ENCODE peak calls at places on chromosomes 11 and 22, in seven cellular contexts. One of them, this sample, is unnamed.

GRCh38 chr11:65899356-65900124 is 648 bp downstream of the FOSL1 start:
- DNase-seq in fibroblast of lung: peak; percentile 71
- DNase-seq in PC-9: peak; percentile 75
- DNase-seq in stomach: peak; percentile 67
- DNase-seq in Peyer's patch: peak; percentile 79
- DNase-seq in colonic mucosa: peak; percentile 57
- DNase-seq in esophagus muscularis mucosa: no peak
- DNase-seq in this sample: peak; percentile 72

GRCh38 chr11:128689586-128689945 is 4.3 kb upstream of the FLI1 start:
- DNase-seq in stomach: no peak
- DNase-seq in Peyer's patch: no peak
- DNase-seq in esophagus muscularis mucosa: no peak
- DNase-seq in PC-9: no peak
- DNase-seq in fibroblast of lung: no peak
- DNase-seq in colonic mucosa: no peak
- DNase-seq in this sample: no peak

GRCh38 chr11:32136654-32137053 is 45.8 kb downstream of the RCN1 start:
- DNase-seq in colonic mucosa: no peak
- DNase-seq in esophagus muscularis mucosa: no peak
- DNase-seq in Peyer's patch: no peak
- DNase-seq in fibroblast of lung: no peak
- DNase-seq in PC-9: no peak
- DNase-seq in stomach: no peak
- DNase-seq in this sample: no peak

GRCh38 chr11:81165164-81165563 is 1568.5 kb downstream of the FAM181B start:
- DNase-seq in Peyer's patch: no peak
- DNase-seq in fibroblast of lung: no peak
- DNase-seq in colonic mucosa: no peak
- DNase-seq in stomach: no peak
- DNase-seq in PC-9: no peak
- DNase-seq in esophagus muscularis mucosa: no peak
- DNase-seq in this sample: peak; percentile 6

GRCh38 chr11:121700968-121701367 is 248.2 kb upstream of the SORL1-AS1 start:
- DNase-seq in esophagus muscularis mucosa: peak; percentile 26
- DNase-seq in fibroblast of lung: no peak
- DNase-seq in PC-9: no peak
- DNase-seq in Peyer's patch: no peak
- DNase-seq in stomach: no peak
- DNase-seq in colonic mucosa: no peak
- DNase-seq in this sample: no peak

GRCh38 chr11:67024966-67025365 is 2.0 kb downstream of the SYT12 start:
- DNase-seq in Peyer's patch: no peak
- DNase-seq in fibroblast of lung: no peak
- DNase-seq in stomach: no peak
- DNase-seq in esophagus muscularis mucosa: no peak
- DNase-seq in colonic mucosa: no peak
- DNase-seq in PC-9: peak; percentile 50
- DNase-seq in this sample: peak; percentile 19

GRCh38 chr11:104594228-104594958 is 303.9 kb downstream of the CASP12 start:
- DNase-seq in colonic mucosa: no peak
- DNase-seq in Peyer's patch: no peak
- DNase-seq in fibroblast of lung: no peak
- DNase-seq in stomach: no peak
- DNase-seq in esophagus muscularis mucosa: no peak
- DNase-seq in PC-9: no peak
- DNase-seq in this sample: no peak

GRCh38 chr22:35894937-35895708 is 133.5 kb downstream of the RBFOX2 start:
- DNase-seq in Peyer's patch: no peak
- DNase-seq in colonic mucosa: peak; percentile 19
- DNase-seq in fibroblast of lung: peak; percentile 95
- DNase-seq in PC-9: peak; percentile 100
- DNase-seq in esophagus muscularis mucosa: no peak
- DNase-seq in stomach: no peak
- DNase-seq in this sample: peak; percentile 9

GRCh38 chr11:19076744-19077589 is 16.4 kb upstream of the MRGPRX2 start:
- DNase-seq in colonic mucosa: peak; percentile 73
- DNase-seq in PC-9: peak; percentile 80
- DNase-seq in esophagus muscularis mucosa: peak; percentile 92
- DNase-seq in stomach: peak; percentile 70
- DNase-seq in fibroblast of lung: peak; percentile 30
- DNase-seq in Peyer's patch: peak; percentile 69
- DNase-seq in this sample: peak; percentile 62

GRCh38 chr22:31723699-31724098 is 26.2 kb downstream of the PRR14L start:
- DNase-seq in stomach: no peak
- DNase-seq in Peyer's patch: no peak
- DNase-seq in esophagus muscularis mucosa: no peak
- DNase-seq in fibroblast of lung: no peak
- DNase-seq in PC-9: no peak
- DNase-seq in colonic mucosa: no peak
- DNase-seq in this sample: no peak

GRCh38 chr11:20161230-20161918 is 1.1 kb upstream of the DBX1 start:
- DNase-seq in PC-9: no peak
- DNase-seq in esophagus muscularis mucosa: no peak
- DNase-seq in stomach: no peak
- DNase-seq in Peyer's patch: no peak
- DNase-seq in fibroblast of lung: no peak
- DNase-seq in colonic mucosa: no peak
- DNase-seq in this sample: no peak

GRCh38 chr11:48081151-48082010 is 101.0 kb downstream of the PTPRJ start:
- DNase-seq in colonic mucosa: no peak
- DNase-seq in stomach: no peak
- DNase-seq in PC-9: no peak
- DNase-seq in Peyer's patch: no peak
- DNase-seq in esophagus muscularis mucosa: no peak
- DNase-seq in fibroblast of lung: peak; percentile 38
- DNase-seq in this sample: no peak

GRCh38 chr22:18066181-18066859 is 11.5 kb upstream of the PEX26 start:
- DNase-seq in stomach: no peak
- DNase-seq in PC-9: no peak
- DNase-seq in esophagus muscularis mucosa: no peak
- DNase-seq in Peyer's patch: no peak
- DNase-seq in fibroblast of lung: no peak
- DNase-seq in colonic mucosa: no peak
- DNase-seq in this sample: peak; percentile 78

GRCh38 chr11:119712459-119713360 is 16.3 kb downstream of the NECTIN1 start:
- DNase-seq in fibroblast of lung: no peak
- DNase-seq in PC-9: no peak
- DNase-seq in esophagus muscularis mucosa: no peak
- DNase-seq in colonic mucosa: no peak
- DNase-seq in Peyer's patch: no peak
- DNase-seq in stomach: no peak
- DNase-seq in this sample: no peak
- H3K4me1 ChIP-seq in fibroblast of lung: no peaks in the 10 kb centered on the region
- H3K4me1 ChIP-seq in PC-9: peaks cover 9% of the 10 kb centered on the region
- H3K4me1 ChIP-seq in esophagus muscularis mucosa: no peaks in the 10 kb centered on the region
- H3K4me1 ChIP-seq in colonic mucosa: peaks cover 3% of the 10 kb centered on the region
- H3K4me1 ChIP-seq in Peyer's patch: no peaks in the 10 kb centered on the region
- H3K4me1 ChIP-seq in stomach: peaks cover 16% of the 10 kb centered on the region
- H3K4me1 ChIP-seq in this sample: peaks cover 9% of the 10 kb centered on the region

DNA sequence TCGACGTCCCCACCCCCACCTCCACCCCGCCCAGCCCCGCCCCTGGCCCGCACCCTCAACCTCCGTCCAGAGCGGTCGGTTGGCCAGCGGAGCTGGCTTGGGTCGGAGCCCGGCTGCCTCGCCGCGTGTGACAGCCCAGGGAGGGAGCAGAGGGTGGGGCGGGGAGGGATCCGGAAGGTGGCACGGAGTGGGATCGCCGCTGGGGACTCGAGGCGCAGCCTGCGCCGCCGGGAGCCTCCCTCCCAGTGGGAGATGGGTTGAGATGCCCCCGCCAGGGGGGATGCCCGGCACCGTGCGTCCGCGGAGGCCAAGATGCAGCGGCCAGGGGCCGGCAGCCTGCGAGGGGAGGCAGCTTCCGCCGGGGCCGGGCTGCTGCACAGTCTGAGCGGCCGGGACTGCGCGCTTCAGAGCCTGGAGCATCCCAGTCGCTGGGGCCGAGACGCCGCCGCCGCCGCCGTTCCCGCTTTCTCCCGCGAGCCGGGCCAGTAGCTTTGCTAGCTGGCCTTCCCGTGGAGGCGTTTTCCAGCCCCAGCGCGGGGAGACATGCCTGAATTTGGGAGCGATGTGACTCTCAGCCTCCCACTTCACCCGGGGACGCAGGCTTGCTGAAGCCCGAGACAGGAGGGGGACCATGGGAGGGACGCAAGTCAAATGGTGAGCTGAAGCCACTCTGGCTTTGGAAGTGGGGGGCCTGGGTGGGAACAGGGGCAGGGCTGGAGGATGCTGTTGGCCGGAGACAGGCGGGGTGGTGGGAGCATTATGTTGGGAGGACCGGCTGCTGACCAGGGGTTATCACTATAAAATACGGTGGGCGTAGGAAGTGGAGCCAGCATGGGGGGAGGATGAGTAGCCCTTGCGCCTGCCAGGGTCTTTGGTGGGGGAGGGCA is 40.2 kb downstream of the DIXDC1 start:
- DNase-seq in esophagus muscularis mucosa: no peak
- DNase-seq in PC-9: no peak
- DNase-seq in Peyer's patch: peak; percentile 73
- DNase-seq in stomach: peak; percentile 68
- DNase-seq in colonic mucosa: peak; percentile 67
- DNase-seq in fibroblast of lung: no peak
- DNase-seq in this sample: peak; percentile 36
- H3K4me3 ChIP-seq in esophagus muscularis mucosa: peak overlapping the region; percentile 90
- H3K4me3 ChIP-seq in PC-9: peak overlapping the region; percentile 43
- H3K4me3 ChIP-seq in Peyer's patch: peak overlapping the region; percentile 50
- H3K4me3 ChIP-seq in stomach: peak overlapping the region; percentile 66
- H3K4me3 ChIP-seq in colonic mucosa: peak overlapping the region; percentile 46
- H3K4me3 ChIP-seq in fibroblast of lung: peak overlapping the region; percentile 74
- H3K4me3 ChIP-seq in this sample: peak overlapping the region; percentile 28

GRCh38 chr11:118885319-118885718 is 1.6 kb downstream of the CXCR5 start:
- DNase-seq in PC-9: no peak
- DNase-seq in Peyer's patch: no peak
- DNase-seq in colonic mucosa: no peak
- DNase-seq in esophagus muscularis mucosa: no peak
- DNase-seq in fibroblast of lung: no peak
- DNase-seq in stomach: no peak
- DNase-seq in this sample: no peak

GRCh38 chr11:118887219-118887618 is 3.5 kb downstream of the CXCR5 start:
- DNase-seq in colonic mucosa: no peak
- DNase-seq in fibroblast of lung: no peak
- DNase-seq in PC-9: no peak
- DNase-seq in stomach: no peak
- DNase-seq in esophagus muscularis mucosa: no peak
- DNase-seq in Peyer's patch: no peak
- DNase-seq in this sample: peak; percentile 31

GRCh38 chr11:118888398-118888797 is 4.7 kb downstream of the CXCR5 start:
- DNase-seq in stomach: no peak
- DNase-seq in esophagus muscularis mucosa: no peak
- DNase-seq in PC-9: peak; percentile 88
- DNase-seq in colonic mucosa: no peak
- DNase-seq in Peyer's patch: no peak
- DNase-seq in fibroblast of lung: no peak
- DNase-seq in this sample: no peak

GRCh38 chr11:118885831-118886571 is 2.3 kb downstream of the CXCR5 start:
- DNase-seq in fibroblast of lung: no peak
- DNase-seq in stomach: no peak
- DNase-seq in colonic mucosa: no peak
- DNase-seq in Peyer's patch: no peak
- DNase-seq in esophagus muscularis mucosa: no peak
- DNase-seq in PC-9: no peak
- DNase-seq in this sample: no peak

GRCh38 chr11:118886681-118887111 is 3.0 kb downstream of the CXCR5 start:
- DNase-seq in stomach: no peak
- DNase-seq in Peyer's patch: no peak
- DNase-seq in esophagus muscularis mucosa: no peak
- DNase-seq in colonic mucosa: no peak
- DNase-seq in PC-9: no peak
- DNase-seq in fibroblast of lung: no peak
- DNase-seq in this sample: no peak
- H3K36me3 ChIP-seq in stomach: no peaks in the 10 kb centered on the region
- H3K36me3 ChIP-seq in Peyer's patch: no peaks in the 10 kb centered on the region
- H3K36me3 ChIP-seq in esophagus muscularis mucosa: no peaks in the 10 kb centered on the region
- H3K36me3 ChIP-seq in colonic mucosa: no peaks in the 10 kb centered on the region
- H3K36me3 ChIP-seq in PC-9: no peaks in the 10 kb centered on the region
- H3K36me3 ChIP-seq in fibroblast of lung: no peaks in the 10 kb centered on the region
- H3K36me3 ChIP-seq in this sample: no peaks in the 10 kb centered on the region

GRCh38 chr11:113106507-113106906 is 145.3 kb downstream of the NCAM1 start:
- DNase-seq in colonic mucosa: no peak
- DNase-seq in PC-9: no peak
- DNase-seq in fibroblast of lung: peak; percentile 11
- DNase-seq in Peyer's patch: no peak
- DNase-seq in esophagus muscularis mucosa: no peak
- DNase-seq in stomach: no peak
- DNase-seq in this sample: no peak
- H3K4me1 ChIP-seq in colonic mucosa: no peaks in the 10 kb centered on the region
- H3K4me1 ChIP-seq in PC-9: no peaks in the 10 kb centered on the region
- H3K4me1 ChIP-seq in fibroblast of lung: no peaks in the 10 kb centered on the region
- H3K4me1 ChIP-seq in Peyer's patch: no peaks in the 10 kb centered on the region
- H3K4me1 ChIP-seq in esophagus muscularis mucosa: peaks cover 55% of the 10 kb centered on the region
- H3K4me1 ChIP-seq in stomach: peaks cover 5% of the 10 kb centered on the region
- H3K4me1 ChIP-seq in this sample: no peaks in the 10 kb centered on the region

GRCh38 chr11:45371251-45371749 is 85.2 kb upstream of the SYT13 start:
- DNase-seq in fibroblast of lung: peak; percentile 61
- DNase-seq in Peyer's patch: peak; percentile 64
- DNase-seq in stomach: peak; percentile 65
- DNase-seq in PC-9: peak; percentile 53
- DNase-seq in esophagus muscularis mucosa: no peak
- DNase-seq in colonic mucosa: peak; percentile 62
- DNase-seq in this sample: peak; percentile 38
- H3K4me3 ChIP-seq in fibroblast of lung: no peak overlapping the region
- H3K4me3 ChIP-seq in Peyer's patch: no peak overlapping the region
- H3K4me3 ChIP-seq in stomach: no peak overlapping the region
- H3K4me3 ChIP-seq in PC-9: no peak overlapping the region
- H3K4me3 ChIP-seq in esophagus muscularis mucosa: no peak overlapping the region
- H3K4me3 ChIP-seq in colonic mucosa: no peak overlapping the region
- H3K4me3 ChIP-seq in this sample: no peak overlapping the region

DNA sequence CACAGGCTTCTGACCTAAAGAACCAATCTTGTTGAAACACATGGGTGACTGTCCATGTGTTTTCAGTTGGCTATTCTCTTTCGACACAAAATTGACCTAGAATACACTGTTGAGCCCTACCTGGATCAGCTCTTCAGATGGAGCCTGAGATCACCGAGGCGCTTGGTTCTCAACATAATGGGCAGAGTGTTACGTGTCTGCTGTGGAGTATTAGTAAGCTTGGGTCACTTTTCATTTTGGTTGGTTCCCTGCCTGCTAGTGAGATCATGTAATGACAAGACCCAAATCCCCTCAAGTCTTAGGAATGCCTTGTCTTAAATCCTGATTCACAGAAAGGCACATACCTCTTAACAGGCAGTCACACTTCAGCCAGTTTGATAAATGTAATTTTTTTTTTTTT is 8.7 kb downstream of the MED19 start:
- DNase-seq in stomach: no peak
- DNase-seq in esophagus muscularis mucosa: no peak
- DNase-seq in fibroblast of lung: no peak
- DNase-seq in colonic mucosa: no peak
- DNase-seq in Peyer's patch: no peak
- DNase-seq in PC-9: no peak
- DNase-seq in this sample: no peak
- H3K36me3 ChIP-seq in stomach: peaks cover 37% of the 10 kb centered on the region
- H3K36me3 ChIP-seq in esophagus muscularis mucosa: peaks cover 31% of the 10 kb centered on the region
- H3K36me3 ChIP-seq in fibroblast of lung: peaks cover 14% of the 10 kb centered on the region
- H3K36me3 ChIP-seq in colonic mucosa: peaks cover 28% of the 10 kb centered on the region
- H3K36me3 ChIP-seq in Peyer's patch: no peaks in the 10 kb centered on the region
- H3K36me3 ChIP-seq in PC-9: peaks cover 35% of the 10 kb centered on the region
- H3K36me3 ChIP-seq in this sample: peaks cover 29% of the 10 kb centered on the region

This sample was measured in small intestine.